ENCODE peak calls at places on chromosomes 3 and 15, in seven cellular contexts. H is sigmoid colon; Y is hypothalamus; E is iris pigment epithelial cell; A is activated CD8-positive, alpha-beta memory T cell treated with anti-CD3 and anti-CD28 coated beads for 24 hours; R is NCI-H82; V is naive thymus-derived CD4-positive, alpha-beta T cell. Q is an unnamed sample.

GRCh38 chr15:31571676-31572075 is 245.0 kb downstream of the KLF13 start:
- DNase-seq in H (no peak), Y (no peak), E (no peak), A (no peak), R (peak), V (no peak), Q (no peak)

GRCh38 chr3:75294124-75294523 is 370.0 kb upstream of the FRG2C start:
- DNase-seq in H (peak), Y (no peak), E (peak), A (no peak), R (peak), V (no peak), Q (peak)

GRCh38 chr3:143643905-143644304 is 204.4 kb downstream of the SLC9A9 start:
- DNase-seq in H (no peak), Y (no peak), E (peak), A (no peak), R (no peak), V (no peak), Q (no peak)

GRCh38 chr3:177703788-177704187 is 506.5 kb upstream of the TBL1XR1 start:
- DNase-seq in H (no peak), Y (no peak), E (peak), A (no peak), R (no peak), V (no peak), Q (no peak)

GRCh38 chr3:172317984-172318383 is 130.3 kb downstream of the GHSR start:
- DNase-seq in H (peak), Y (no peak), E (peak), A (no peak), R (peak), V (no peak), Q (peak)

GRCh38 chr15:69730281-69731235 is 277.9 kb downstream of the RPLP1 start:
- DNase-seq in H (no peak), Y (no peak), E (no peak), A (no peak), R (peak), V (no peak), Q (no peak)

GRCh38 chr3:60086811-60087210 is 1037.0 kb upstream of the CFAP20DC start:
- DNase-seq in H (no peak), Y (no peak), E (peak), A (peak), R (no peak), V (peak), Q (no peak)

GRCh38 chr3:179673522-179673921 is 20.7 kb downstream of the USP13 start:
- DNase-seq in H (no peak), Y (no peak), E (no peak), A (no peak), R (no peak), V (no peak), Q (peak)

GRCh38 chr3:189902230-189903186 is 218.2 kb downstream of the P3H2 start:
- DNase-seq in H (no peak), Y (no peak), E (no peak), A (no peak), R (no peak), V (no peak), Q (no peak)

Q was measured in lung.